ENCODE peak calls at places on chromosome 7, in nine cellular contexts. One of them, this sample, is unnamed.

GRCh38 chr7:95420996-95421846 is 13.6 kb downstream of the PON2 start:
- DNase-seq in NB4: no peak
- DNase-seq in T-helper 9 cell: no peak
- DNase-seq in COR-L47: no peak
- DNase-seq in AG20443: no peak
- DNase-seq in sigmoid colon: no peak
- DNase-seq in NCI-H748 treated with DMSO at 0.1 percent for 48 hours: peak
- DNase-seq in astrocyte of the spinal cord: peak
- DNase-seq in posterior cingulate gyrus: peak
- DNase-seq in this sample: no peak

GRCh38 chr7:140541513-140542192 is 62.3 kb upstream of the MKRN1 start:
- DNase-seq in COR-L47: peak
- DNase-seq in NCI-H748 treated with DMSO at 0.1 percent for 48 hours: peak
- DNase-seq in sigmoid colon: peak
- DNase-seq in astrocyte of the spinal cord: peak
- DNase-seq in T-helper 9 cell: no peak
- DNase-seq in posterior cingulate gyrus: no peak
- DNase-seq in NB4: no peak
- DNase-seq in AG20443: peak
- DNase-seq in this sample: peak

GRCh38 chr7:152131981-152132494 is 106.6 kb downstream of the GALNT11 start:
- DNase-seq in astrocyte of the spinal cord: no peak
- DNase-seq in T-helper 9 cell: no peak
- DNase-seq in NB4: no peak
- DNase-seq in AG20443: no peak
- DNase-seq in posterior cingulate gyrus: no peak
- DNase-seq in COR-L47: no peak
- DNase-seq in sigmoid colon: no peak
- DNase-seq in NCI-H748 treated with DMSO at 0.1 percent for 48 hours: no peak
- DNase-seq in this sample: no peak

GRCh38 chr7:47783456-47784240 is 164.6 kb downstream of the PKD1L1 start:
- DNase-seq in posterior cingulate gyrus: no peak
- DNase-seq in NCI-H748 treated with DMSO at 0.1 percent for 48 hours: no peak
- DNase-seq in NB4: no peak
- DNase-seq in COR-L47: no peak
- DNase-seq in AG20443: peak
- DNase-seq in sigmoid colon: peak
- DNase-seq in T-helper 9 cell: no peak
- DNase-seq in astrocyte of the spinal cord: peak
- DNase-seq in this sample: peak

GRCh38 chr7:155644971-155645509 is 579 bp downstream of the RBM33 start:
- DNase-seq in NCI-H748 treated with DMSO at 0.1 percent for 48 hours: no peak
- DNase-seq in AG20443: peak
- DNase-seq in posterior cingulate gyrus: peak
- DNase-seq in COR-L47: no peak
- DNase-seq in T-helper 9 cell: peak
- DNase-seq in sigmoid colon: no peak
- DNase-seq in NB4: peak
- DNase-seq in astrocyte of the spinal cord: peak
- DNase-seq in this sample: no peak

GRCh38 chr7:17548014-17548653 is 249.7 kb downstream of the AHR start:
- DNase-seq in NB4: no peak
- DNase-seq in sigmoid colon: no peak
- DNase-seq in posterior cingulate gyrus: no peak
- DNase-seq in NCI-H748 treated with DMSO at 0.1 percent for 48 hours: no peak
- DNase-seq in AG20443: no peak
- DNase-seq in astrocyte of the spinal cord: no peak
- DNase-seq in T-helper 9 cell: no peak
- DNase-seq in COR-L47: no peak
- DNase-seq in this sample: no peak

GRCh38 chr7:26397786-26398435 is 106.2 kb downstream of the SNX10 start:
- DNase-seq in NB4: peak
- DNase-seq in T-helper 9 cell: no peak
- DNase-seq in posterior cingulate gyrus: no peak
- DNase-seq in sigmoid colon: no peak
- DNase-seq in NCI-H748 treated with DMSO at 0.1 percent for 48 hours: no peak
- DNase-seq in AG20443: peak
- DNase-seq in astrocyte of the spinal cord: no peak
- DNase-seq in COR-L47: no peak
- DNase-seq in this sample: no peak

GRCh38 chr7:130966246-130967009 is 232.4 kb upstream of the KLF14 start:
- DNase-seq in posterior cingulate gyrus: no peak
- DNase-seq in COR-L47: no peak
- DNase-seq in AG20443: peak
- DNase-seq in NB4: no peak
- DNase-seq in sigmoid colon: no peak
- DNase-seq in NCI-H748 treated with DMSO at 0.1 percent for 48 hours: no peak
- DNase-seq in T-helper 9 cell: no peak
- DNase-seq in astrocyte of the spinal cord: peak
- DNase-seq in this sample: no peak